ENCODE peak calls at places on chromosomes 13 and 19, in ten cellular contexts. H is tibial nerve, K is heart right ventricle, Z is sigmoid colon, S is astrocyte, L is A549, R is mucosa of descending colon, F is GM23248, M is testis, Q is SJCRH30. O is an unnamed sample. For H3K4me1, the result is how much of the 10 kb centered on the place peaks cover.

GRCh38 chr19:3809881-3810707 is 23.9 kb upstream of the MATK start:
- DNase-seq in K (no peak), M (no peak), R (no peak), H (no peak), S (no peak), Q (no peak), F (no peak), Z (no peak), L (no peak), O (peak)

GRCh38 chr13:100721885-100722512 is 47.4 kb upstream of the TMTC4 start:
- DNase-seq in R (no peak), Q (peak), Z (no peak), S (peak), M (peak), K (peak), L (peak), H (peak), F (peak), O (peak)

GRCh38 chr13:40193290-40194203 is 472.9 kb downstream of the FOXO1 start:
- DNase-seq in Q (no peak), H (peak), Z (peak), M (no peak), S (peak), R (no peak), K (peak), L (no peak), F (peak), O (no peak)

GRCh38 chr19:35742121-35742724 is at the start of gene IGFLR1:
- DNase-seq in Q (no peak), S (no peak), K (no peak), H (no peak), F (no peak), M (no peak), L (no peak), Z (no peak), R (no peak), O (no peak)

GRCh38 chr19:34131100-34131499 is 41.2 kb upstream of the LSM14A start:
- DNase-seq in S (no peak), R (no peak), F (peak), Q (no peak), Z (no peak), K (no peak), L (no peak), H (no peak), M (no peak), O (no peak)

GRCh38 chr19:8367327-8368001 is 3.5 kb downstream of the ANGPTL4 start:
- DNase-seq in H (peak), M (peak), Z (peak), K (peak), R (peak), S (peak), Q (peak), L (peak), F (peak), O (peak)

GRCh38 chr13:40983725-40984669 is 35.1 kb downstream of the ELF1 start:
- DNase-seq in Q (peak), K (no peak), S (no peak), Z (no peak), R (no peak), F (no peak), L (no peak), M (no peak), H (no peak), O (no peak)

GRCh38 chr19:31659897-31660210 is 310.6 kb upstream of the TSHZ3 start:
- DNase-seq in R (no peak), Q (peak), H (no peak), M (no peak), K (no peak), L (no peak), S (peak), Z (no peak), F (no peak), O (no peak)

GRCh38 chr19:29878973-29879654 is 62.9 kb upstream of the URI1 start:
- DNase-seq in K (no peak), Z (no peak), Q (peak), L (peak), M (peak), S (peak), F (peak), H (peak), R (no peak), O (peak)

GRCh38 chr13:21703846-21704245 is 33.0 kb downstream of the FGF9 start:
- DNase-seq in K (no peak), F (no peak), Q (no peak), S (no peak), M (no peak), H (no peak), L (peak), Z (no peak), R (no peak), O (no peak)

GRCh38 chr13:39729161-39729560 is 73.7 kb downstream of the COG6 start:
- DNase-seq in Z (peak), R (no peak), Q (no peak), K (no peak), F (no peak), S (peak), M (no peak), L (no peak), H (no peak), O (no peak)

GRCh38 chr13:113835461-113836274 is 28.2 kb downstream of the GAS6 start:
- DNase-seq in K (no peak), L (peak), R (peak), F (peak), Q (peak), Z (no peak), S (peak), M (no peak), H (no peak), O (no peak)

GRCh38 chr19:47020992-47021496 is 1.4 kb downstream of the NPAS1 start:
- DNase-seq in R (no peak), K (no peak), H (no peak), M (no peak), Z (no peak), S (no peak), F (peak), Q (no peak), L (peak), O (peak)

GRCh38 chr13:66895780-66896179 is 334.4 kb downstream of the PCDH9 start:
- DNase-seq in Z (no peak), L (no peak), M (no peak), K (no peak), F (no peak), H (no peak), R (no peak), Q (peak), S (no peak), O (no peak)

GRCh38 chr19:5622465-5623396 is at the start of the genes SAFB and SAFB2:
- DNase-seq in M (peak), R (peak), K (peak), L (peak), Q (peak), S (peak), F (peak), Z (peak), H (peak), O (peak)

GRCh38 chr19:5625641-5626040 is 2.8 kb downstream of the SAFB start:
- DNase-seq in Z (no peak), M (no peak), H (no peak), Q (no peak), F (no peak), K (no peak), R (no peak), S (no peak), L (no peak), O (no peak)

GRCh38 chr19:5624741-5625140 is 1.9 kb downstream of the SAFB start:
- DNase-seq in K (no peak), Q (no peak), Z (no peak), H (no peak), S (no peak), M (no peak), F (peak), R (no peak), L (no peak), O (no peak)

GRCh38 chr19:5623397-5624153 is 692 bp downstream of the SAFB start:
- DNase-seq in S (no peak), F (no peak), Z (no peak), Q (peak), L (no peak), K (peak), R (no peak), H (no peak), M (no peak), O (peak)

GRCh38 chr19:5624154-5624663 is 1.3 kb downstream of the SAFB start:
- DNase-seq in F (peak), M (peak), Z (peak), Q (peak), L (no peak), K (peak), S (peak), R (no peak), H (peak), O (peak)
- H3K4me1 ChIP-seq in F (under half), M (under half), Z (half or more), Q (under half), L (under half), K (under half), S (under half), R (half or more), H (under half), O (under half)

DNA sequence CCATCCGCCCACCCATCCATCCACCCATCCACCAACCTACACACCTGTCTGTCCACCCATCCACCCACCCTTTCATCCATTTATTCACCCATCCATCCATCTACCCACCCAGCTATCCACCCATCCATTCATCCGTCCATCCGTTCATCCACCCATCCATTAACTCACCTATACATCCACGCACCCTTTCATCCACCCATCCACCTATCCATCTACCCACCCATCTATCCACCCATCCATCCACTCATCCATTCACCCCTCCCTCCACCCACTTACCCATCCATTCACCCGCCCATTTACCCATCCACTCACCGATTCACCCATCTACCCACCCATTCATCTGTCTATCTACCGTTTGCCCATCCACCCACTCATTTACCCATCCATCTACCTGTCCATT is 17.6 kb downstream of the KLHL26 start:
- DNase-seq in R (no peak), H (no peak), K (no peak), M (no peak), Z (no peak), S (no peak), L (no peak), Q (no peak), F (no peak), O (no peak)
- H3K4me1 ChIP-seq in R (under half), H (under half), K (under half), M (half or more), Z (half or more), S (under half), L (under half), Q (under half), F (under half), O (under half)

GRCh38 chr19:1169921-1170885 is 3.9 kb downstream of the SBNO2 start:
- DNase-seq in S (peak), Q (no peak), F (peak), H (no peak), Z (peak), L (no peak), M (peak), R (peak), K (no peak), O (no peak)
- H3K4me1 ChIP-seq in S (under half), Q (under half), F (under half), H (under half), Z (half or more), L (under half), M (half or more), R (under half), K (under half), O (under half)

DNA sequence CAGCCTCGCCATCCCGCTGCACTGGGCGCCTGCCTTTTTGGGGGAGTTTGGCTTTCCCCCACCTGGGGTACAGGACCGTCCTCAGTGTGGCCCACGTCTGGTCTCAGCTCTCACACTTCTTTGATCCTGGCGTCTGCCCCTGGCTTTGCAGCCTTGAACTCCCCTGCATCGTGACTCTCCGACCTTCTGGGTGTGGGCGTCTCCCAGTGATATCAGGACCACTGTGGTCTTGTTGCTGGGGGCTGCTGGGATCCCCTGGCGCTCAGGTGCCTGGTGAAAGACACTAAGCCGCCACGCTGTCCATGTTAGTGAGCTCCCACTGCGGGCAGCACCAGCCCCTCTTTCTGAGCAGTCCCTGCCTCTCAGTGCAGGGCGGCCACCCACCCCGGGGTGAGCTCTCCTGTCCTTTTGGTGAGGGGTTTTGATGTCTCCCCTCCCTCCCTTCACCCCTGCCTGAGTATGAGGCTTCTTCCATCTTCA is 1.3 kb downstream of the CNOT3 start:
- DNase-seq in K (no peak), S (no peak), L (no peak), R (no peak), Q (no peak), Z (no peak), F (no peak), M (no peak), H (no peak), O (no peak)
- H3K4me1 ChIP-seq in K (under half), S (under half), L (under half), R (under half), Q (under half), Z (under half), F (under half), M (under half), H (under half), O (under half)

GRCh38 chr13:23557043-23557442 is 13.2 kb upstream of the TNFRSF19 start:
- DNase-seq in Q (no peak), S (no peak), M (no peak), R (no peak), K (no peak), H (no peak), Z (no peak), F (no peak), L (no peak), O (no peak)
- H3K4me1 ChIP-seq in Q (under half), S (under half), M (under half), R (under half), K (under half), H (under half), Z (under half), F (under half), L (under half), O (under half)

GRCh38 chr13:65026505-65026904 is 2203.6 kb downstream of the PCDH9 start:
- DNase-seq in H (no peak), L (no peak), S (no peak), R (no peak), Q (no peak), M (no peak), F (no peak), K (no peak), Z (no peak), O (no peak)
- H3K4me1 ChIP-seq in H (under half), L (under half), S (under half), R (under half), Q (under half), M (under half), F (under half), K (under half), Z (under half), O (under half)

DNA sequence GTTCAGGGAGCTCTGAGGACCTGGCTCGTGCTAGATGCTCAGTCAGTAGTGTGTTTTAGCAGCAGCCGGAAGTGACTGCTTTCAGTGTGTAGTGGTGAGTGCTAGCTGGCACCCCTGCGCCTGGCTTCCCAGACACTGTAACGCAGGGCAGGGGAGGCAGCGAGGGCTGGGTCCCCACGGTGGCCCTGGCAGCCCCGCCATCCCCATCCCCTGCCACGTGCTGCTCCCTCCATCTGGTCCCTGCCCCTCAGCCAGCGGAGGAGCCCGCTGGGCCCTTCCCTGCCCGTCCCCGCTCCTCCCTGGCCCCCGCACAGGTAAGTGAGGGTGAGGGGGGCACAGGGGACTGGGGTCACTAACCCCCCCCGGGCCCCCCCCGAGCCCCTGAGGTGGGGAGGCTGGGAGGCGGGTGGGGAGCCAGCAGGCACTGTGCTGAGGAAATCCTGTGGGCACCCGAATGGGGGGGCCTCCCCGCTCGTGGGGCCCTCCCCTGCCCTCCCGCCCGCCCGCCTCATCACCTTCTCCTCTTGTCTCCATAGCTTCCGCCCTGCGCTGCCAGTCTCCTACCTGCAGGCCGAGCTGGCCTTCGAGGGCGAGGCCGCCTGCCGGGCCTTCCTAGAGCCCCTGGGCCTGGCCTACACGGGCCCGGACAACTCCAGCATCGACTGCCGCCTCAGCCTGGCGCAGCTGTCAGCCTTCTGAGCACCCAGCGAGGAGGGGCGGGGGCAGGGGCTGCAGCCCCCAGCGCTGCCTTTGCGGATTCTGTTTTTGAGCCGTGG is 3.2 kb downstream of the LENG9 start:
- DNase-seq in S (no peak), H (no peak), Q (no peak), Z (no peak), K (no peak), R (peak), L (no peak), F (no peak), M (no peak), O (peak)
- H3K4me1 ChIP-seq in S (under half), H (under half), Q (under half), Z (under half), K (under half), R (under half), L (under half), F (under half), M (under half), O (under half)

GRCh38 chr13:62702502-62702901 is 1286.9 kb upstream of the PCDH20 start:
- DNase-seq in F (no peak), S (no peak), Z (no peak), R (no peak), K (no peak), H (no peak), L (no peak), M (no peak), Q (no peak), O (no peak)

GRCh38 chr13:62696490-62696889 is 1280.8 kb upstream of the PCDH20 start:
- DNase-seq in F (no peak), H (no peak), M (no peak), Z (no peak), S (no peak), Q (no peak), L (no peak), K (no peak), R (no peak), O (no peak)

DNA sequence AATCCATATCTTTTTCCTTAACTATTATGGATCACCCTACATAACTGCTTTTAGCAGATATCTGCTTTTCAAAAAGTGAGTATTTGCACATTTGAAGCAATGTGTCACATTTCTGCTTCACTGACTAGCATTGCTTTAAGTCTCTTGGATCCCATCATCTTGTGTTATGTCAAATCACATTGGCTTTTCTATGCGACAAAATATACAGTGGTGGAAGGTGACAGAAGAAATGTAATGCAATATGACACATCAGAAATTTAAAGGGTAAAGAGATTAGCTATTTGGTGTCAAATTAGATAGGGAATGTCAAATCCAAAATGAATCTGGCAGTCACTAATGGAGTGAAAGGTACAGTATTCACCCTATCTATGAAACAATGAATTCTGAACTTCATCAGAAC is 1282.1 kb upstream of the PCDH20 start:
- DNase-seq in Q (no peak), S (no peak), L (no peak), K (no peak), F (no peak), Z (no peak), H (no peak), R (no peak), M (no peak), O (no peak)
- H3K4me1 ChIP-seq in Q (under half), S (under half), L (under half), K (under half), F (under half), Z (under half), H (under half), R (under half), M (under half), O (under half)

DNA sequence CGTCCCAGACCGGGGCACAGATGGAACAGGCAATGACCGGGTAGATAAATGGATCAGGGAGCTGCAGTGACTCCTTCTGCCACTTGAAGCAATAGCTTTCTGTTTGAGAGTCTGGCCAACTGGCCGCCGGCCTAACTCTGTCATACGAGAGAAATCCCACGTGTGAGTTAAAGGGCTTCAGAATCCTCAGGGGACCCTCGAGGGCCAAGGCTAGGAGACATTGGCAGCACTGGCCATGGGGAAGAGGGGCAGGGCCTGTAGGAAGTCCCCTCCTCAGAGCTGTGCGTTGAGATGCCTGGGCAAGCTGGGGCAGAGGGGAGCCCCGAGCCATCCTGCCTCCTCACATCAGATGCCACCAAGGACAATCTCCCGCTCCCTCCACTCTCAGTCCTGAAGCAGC is 51.6 kb downstream of the KLF2 start:
- DNase-seq in H (no peak), S (no peak), Z (no peak), F (no peak), R (no peak), K (no peak), L (no peak), M (no peak), Q (no peak), O (no peak)
- H3K4me1 ChIP-seq in H (under half), S (under half), Z (under half), F (under half), R (under half), K (under half), L (under half), M (under half), Q (under half), O (under half)

O was measured in endodermal cell.